ENCODE peak calls at places on chromosomes 4 and X, in five cellular contexts. A, K, E, N and B are unnamed samples. For H3K36me3, the result is how much of the 10 kb centered on the place peaks cover.

GRCh38 chr4:37662861-37663390 is 23.2 kb downstream of the RELL1 start:
- ATAC-seq in A (no peak), K (no peak), E (peak), N (no peak), B (no peak)

GRCh38 chr4:55409468-55410171 is 13.9 kb downstream of the TMEM165 start:
- ATAC-seq in A (no peak), K (peak), E (peak), N (peak), B (no peak)

GRCh38 chr4:75924309-75924708 is 16.5 kb downstream of the NAAA start:
- ATAC-seq in A (no peak), K (no peak), E (no peak), N (no peak), B (no peak)

GRCh38 chrX:362937-363620 is 23.6 kb downstream of the PPP2R3B start:
- ATAC-seq in A (no peak), K (no peak), E (no peak), N (no peak), B (no peak)

GRCh38 chr4:7444731-7445130 is 10.0 kb upstream of the PSAPL1 start:
- ATAC-seq in A (peak), K (no peak), E (peak), N (no peak), B (no peak)

GRCh38 chrX:154840856-154841255 is 6.4 kb upstream of the SMIM9 start:
- ATAC-seq in A (no peak), K (peak), E (no peak), N (peak), B (no peak)

GRCh38 chr4:141213550-141213991 is 7.1 kb upstream of the ZNF330 start:
- ATAC-seq in A (no peak), K (no peak), E (no peak), N (no peak), B (no peak)

GRCh38 chrX:67524950-67525691 is 18.7 kb upstream of the AR start:
- ATAC-seq in A (no peak), K (no peak), E (no peak), N (no peak), B (no peak)

GRCh38 chr4:145132521-145133098 is 34.5 kb downstream of the ABCE1 start:
- ATAC-seq in A (no peak), K (peak), E (peak), N (peak), B (no peak)

DNA sequence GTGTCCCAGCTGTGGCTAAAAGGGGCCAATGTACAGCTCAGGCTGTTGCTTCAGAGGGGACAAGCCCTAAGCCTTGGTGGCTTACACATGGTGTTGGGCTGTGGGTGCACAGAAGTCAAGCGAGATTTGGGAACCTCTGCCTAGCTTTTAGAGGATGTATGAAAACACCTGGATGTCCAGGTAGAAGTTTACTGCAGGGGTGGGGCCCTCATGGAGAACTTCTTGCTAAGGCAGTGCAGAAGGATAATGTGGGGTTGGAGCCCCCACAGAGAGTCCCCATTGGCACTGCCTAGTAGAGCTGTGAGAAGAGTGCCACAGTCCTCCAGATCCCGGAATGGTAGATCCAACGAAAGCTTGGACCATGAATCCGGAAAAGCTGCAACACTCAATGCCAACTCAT is 40.5 kb downstream of the UBA6 start:
- ATAC-seq in A (no peak), K (no peak), E (no peak), N (no peak), B (no peak)
- H3K36me3 ChIP-seq in A (under half), K (half or more), E (under half), N (under half), B (half or more)

GRCh38 chr4:52825311-52826090 is 36.6 kb upstream of the RASL11B start:
- ATAC-seq in A (peak), K (no peak), E (peak), N (no peak), B (no peak)
- TF ChIP-seq EP300 in A (no peak), K (no peak), E (no peak), N (no peak), B (no peak)

GRCh38 chr4:184402239-184402638 is 72.1 kb downstream of the IRF2 start:
- ATAC-seq in A (no peak), K (no peak), E (no peak), N (no peak), B (no peak)
- H3K36me3 ChIP-seq in A (under half), K (under half), E (half or more), N (under half), B (under half)

GRCh38 chr4:73220815-73221214 is 37.8 kb downstream of the ANKRD17 start:
- ATAC-seq in A (no peak), K (no peak), E (no peak), N (no peak), B (no peak)

GRCh38 chr4:73224886-73225285 is 33.7 kb downstream of the ANKRD17 start:
- ATAC-seq in A (no peak), K (no peak), E (no peak), N (peak), B (no peak)

GRCh38 chr4:73221734-73222133 is 36.9 kb downstream of the ANKRD17 start:
- ATAC-seq in A (no peak), K (peak), E (no peak), N (no peak), B (no peak)

GRCh38 chr4:73223258-73223651 is 35.3 kb downstream of the ANKRD17 start:
- ATAC-seq in A (no peak), K (peak), E (no peak), N (no peak), B (no peak)

DNA sequence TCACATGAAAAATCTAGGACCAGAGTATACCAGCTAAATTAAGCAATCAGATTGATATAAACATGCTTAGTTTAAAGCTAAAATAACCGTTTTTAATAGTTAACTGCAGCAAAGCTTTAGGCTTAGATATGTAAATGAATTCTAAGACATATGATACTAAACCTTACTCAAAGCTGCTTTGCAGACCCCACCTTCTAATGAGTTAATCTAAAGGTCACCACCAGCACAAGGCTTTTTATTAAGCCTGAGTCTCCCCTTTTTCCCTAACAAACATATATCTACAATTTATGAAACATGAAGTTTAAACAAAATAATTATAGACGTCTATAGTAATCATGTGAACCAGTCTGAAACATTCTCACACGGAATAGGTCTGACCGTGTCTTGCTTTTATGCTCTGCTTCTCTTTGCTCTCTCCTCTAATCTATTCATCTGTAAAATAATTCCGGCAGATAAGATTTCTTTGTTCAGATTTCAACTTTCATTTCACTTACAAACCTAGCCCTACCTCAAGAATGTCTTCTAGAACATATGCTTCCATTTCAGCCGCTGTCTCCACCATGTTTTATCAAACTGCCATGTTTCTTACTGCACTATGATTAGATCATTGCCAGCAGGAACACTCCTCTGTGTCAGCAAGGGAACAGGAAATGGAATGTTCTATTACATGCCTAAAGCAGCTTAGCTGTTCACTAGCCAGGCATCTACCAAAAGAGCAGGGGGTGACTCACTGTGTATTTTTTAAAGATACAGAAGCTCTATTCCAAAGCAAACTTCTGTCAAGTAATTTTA is 35.9 kb downstream of the ANKRD17 start:
- ATAC-seq in A (peak), K (peak), E (peak), N (peak), B (peak)
- TF ChIP-seq EP300 in A (no peak), K (peak), E (no peak), N (no peak), B (no peak)

DNA sequence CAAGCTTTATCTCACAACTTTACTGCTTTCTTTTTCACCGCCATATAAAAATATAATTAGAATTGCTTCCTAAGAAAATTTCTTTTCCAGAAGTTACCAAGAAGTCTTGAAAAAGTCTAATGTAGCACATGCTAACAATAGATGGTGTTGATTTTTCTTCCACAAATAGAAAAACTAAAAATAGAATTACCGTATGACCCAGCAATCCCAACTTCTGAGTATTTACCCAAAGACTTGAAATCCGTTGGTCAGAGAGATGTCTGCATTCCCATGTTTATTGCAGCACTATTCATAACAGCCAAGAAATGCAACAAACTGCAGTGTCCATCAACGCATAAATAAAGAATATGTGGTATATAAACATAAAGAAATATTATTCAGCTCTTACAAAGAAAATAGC is 17.8 kb upstream of the EDNRA start:
- ATAC-seq in A (no peak), K (no peak), E (no peak), N (no peak), B (no peak)
- H3K36me3 ChIP-seq in A (under half), K (under half), E (under half), N (under half), B (under half)

GRCh38 chr4:183746305-183747229 is 87.5 kb downstream of the TRAPPC11 start:
- ATAC-seq in A (no peak), K (no peak), E (peak), N (peak), B (no peak)
- TF ChIP-seq EP300 in A (no peak), K (no peak), E (no peak), N (no peak), B (no peak)

GRCh38 chr4:38905657-38906398 is 38.2 kb downstream of the FAM114A1 start:
- ATAC-seq in A (no peak), K (peak), E (no peak), N (no peak), B (no peak)

GRCh38 chr4:38902695-38903094 is 35.1 kb downstream of the FAM114A1 start:
- ATAC-seq in A (no peak), K (peak), E (no peak), N (peak), B (no peak)

GRCh38 chr4:38902221-38902620 is 34.6 kb downstream of the FAM114A1 start:
- ATAC-seq in A (no peak), K (no peak), E (no peak), N (no peak), B (no peak)

GRCh38 chr4:38909015-38909414 is 41.4 kb downstream of the FAM114A1 start:
- ATAC-seq in A (no peak), K (no peak), E (no peak), N (no peak), B (no peak)

GRCh38 chr4:38904090-38904666 is 36.6 kb downstream of the FAM114A1 start:
- ATAC-seq in A (no peak), K (no peak), E (peak), N (peak), B (no peak)
- H3K36me3 ChIP-seq in A (under half), K (under half), E (under half), N (under half), B (under half)

DNA sequence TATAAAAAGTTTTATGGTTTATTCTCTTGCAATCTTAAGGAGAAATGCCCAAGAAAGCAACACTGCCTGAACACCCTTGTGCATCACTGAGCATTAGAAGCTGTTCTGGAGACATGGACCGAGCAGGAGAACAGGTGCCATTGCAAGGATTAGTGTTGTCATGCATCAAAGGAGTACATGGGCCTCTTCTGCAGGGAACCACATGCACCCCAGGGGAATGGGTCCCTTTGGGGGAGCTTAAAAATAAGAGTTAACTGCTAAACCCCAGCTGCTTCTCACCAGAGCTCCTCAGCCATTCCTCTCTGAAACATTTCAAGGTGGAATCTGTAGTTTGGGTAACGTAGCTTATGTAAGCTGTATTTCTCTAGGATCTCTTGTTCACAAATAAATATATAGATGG is 353.0 kb upstream of the SLC7A11 start:
- ATAC-seq in A (no peak), K (no peak), E (no peak), N (no peak), B (no peak)
- TF ChIP-seq EP300 in A (no peak), K (no peak), E (no peak), N (no peak), B (no peak)

GRCh38 chr4:25783943-25784342 is 78.8 kb downstream of the SEL1L3 start:
- ATAC-seq in A (no peak), K (no peak), E (no peak), N (peak), B (no peak)

GRCh38 chr4:25786497-25787065 is 76.2 kb downstream of the SEL1L3 start:
- ATAC-seq in A (no peak), K (no peak), E (no peak), N (no peak), B (no peak)

GRCh38 chr4:25779021-25779420 is 83.8 kb downstream of the SEL1L3 start:
- ATAC-seq in A (no peak), K (no peak), E (no peak), N (no peak), B (no peak)

GRCh38 chr4:25787891-25788331 is 74.9 kb downstream of the SEL1L3 start:
- ATAC-seq in A (peak), K (no peak), E (no peak), N (no peak), B (no peak)

DNA sequence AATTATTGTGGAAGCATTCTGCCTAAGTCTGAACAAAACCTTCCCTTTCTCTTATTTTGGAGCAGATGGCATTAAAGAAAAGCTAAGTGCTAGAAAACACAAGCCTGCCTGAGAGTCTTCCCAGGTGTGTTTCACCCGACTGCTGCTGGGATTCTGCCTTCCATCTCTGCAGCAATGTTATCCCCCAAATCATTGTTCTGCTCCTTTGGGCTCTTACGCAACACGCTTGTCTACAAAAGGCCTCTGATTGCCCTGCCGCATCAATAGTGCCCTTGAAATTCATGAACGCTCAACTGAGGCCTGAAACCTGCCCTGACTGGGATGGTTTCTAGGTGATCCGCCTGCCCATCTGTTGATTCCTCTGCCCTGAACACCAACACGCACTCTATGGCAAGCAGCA is 80.3 kb downstream of the SEL1L3 start:
- ATAC-seq in A (no peak), K (no peak), E (no peak), N (no peak), B (no peak)
- H3K36me3 ChIP-seq in A (under half), K (under half), E (under half), N (under half), B (under half)

DNA sequence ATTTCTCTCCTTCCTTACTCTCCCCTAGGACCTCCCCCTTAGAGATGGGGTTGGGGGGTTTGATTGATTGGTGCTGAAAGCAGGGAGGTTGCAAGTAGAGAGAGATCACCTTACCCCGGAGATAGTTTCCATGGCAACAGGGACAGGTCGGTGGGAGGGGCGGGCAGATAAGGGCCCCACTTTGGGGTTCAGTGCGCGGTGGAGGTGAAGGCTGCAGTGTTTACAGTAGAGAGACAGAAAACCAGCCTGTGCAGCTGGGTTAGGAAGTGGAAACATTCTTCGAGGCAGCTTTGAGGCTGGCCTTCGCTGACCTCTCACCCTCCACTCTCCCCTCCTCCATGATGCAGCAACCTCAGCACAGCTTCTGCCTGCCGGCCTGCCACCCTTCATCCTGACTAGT is 647.2 kb downstream of the BCOR start:
- ATAC-seq in A (no peak), K (peak), E (no peak), N (no peak), B (no peak)
- TF ChIP-seq EP300 in A (no peak), K (no peak), E (no peak), N (no peak), B (no peak)